ENCODE peak calls at places on chromosomes 6 and 20, in four cellular contexts. X, C, L and Z are unnamed samples.

GRCh38 chr20:20668639-20669038 is 43.8 kb downstream of the RALGAPA2 start:
- DNase-seq in X (no peak), C (no peak), L (peak; percentile 81), Z (no peak)

GRCh38 chr6:42204768-42205282 is 10.1 kb upstream of the GUCA1B start:
- DNase-seq in X (no peak), C (no peak), L (no peak), Z (no peak)

GRCh38 chr6:28648035-28648877 is 122.6 kb downstream of the GPX5 start:
- DNase-seq in X (no peak), C (no peak), L (peak; percentile 86), Z (no peak)

GRCh38 chr6:161838306-161839035 is 564.6 kb upstream of the AGPAT4 start:
- DNase-seq in X (peak; percentile 42), C (no peak), L (no peak), Z (no peak)

GRCh38 chr6:167510648-167511047 is 185.8 kb downstream of the TTLL2 start:
- DNase-seq in X (no peak), C (no peak), L (no peak), Z (no peak)

GRCh38 chr20:63680857-63681608 is 15.4 kb upstream of the TNFRSF6B start:
- DNase-seq in X (no peak), C (no peak), L (no peak), Z (no peak)

GRCh38 chr6:16182428-16182827 is 53.5 kb downstream of the MYLIP start:
- DNase-seq in X (no peak), C (no peak), L (no peak), Z (no peak)

GRCh38 chr6:157895585-157895984 is 72.5 kb downstream of the SNX9 start:
- DNase-seq in X (no peak), C (no peak), L (no peak), Z (no peak)

GRCh38 chr20:8299921-8300320 is 167.9 kb downstream of the PLCB1 start:
- DNase-seq in X (no peak), C (no peak), L (no peak), Z (no peak)

GRCh38 chr6:29865648-29866047 is 38.0 kb downstream of the HLA-G start:
- DNase-seq in X (no peak), C (no peak), L (no peak), Z (no peak)

GRCh38 chr6:46410330-46410953 is 80.8 kb downstream of the RCAN2 start:
- DNase-seq in X (no peak), C (no peak), L (peak; percentile 48), Z (no peak)

GRCh38 chr6:4620284-4621228 is 155.6 kb upstream of the CDYL start:
- DNase-seq in X (no peak), C (no peak), L (no peak), Z (no peak)

GRCh38 chr20:34984756-34985261 is 29.1 kb downstream of the MYH7B start:
- DNase-seq in X (no peak), C (no peak), L (no peak), Z (no peak)

GRCh38 chr6:62150048-62150663 is 135.9 kb downstream of the KHDRBS2 start:
- DNase-seq in X (no peak), C (no peak), L (peak; percentile 58), Z (no peak)

GRCh38 chr6:119350202-119351004 is 842 bp upstream of the MAN1A1 start:
- DNase-seq in X (no peak), C (no peak), L (peak; percentile 14), Z (peak; percentile 22)

GRCh38 chr20:37651932-37652331 is 41.9 kb upstream of the CTNNBL1 start:
- DNase-seq in X (peak; percentile 71), C (no peak), L (peak; percentile 69), Z (peak; percentile 31)

GRCh38 chr20:53077373-53078205 is 105.4 kb downstream of the TSHZ2 start:
- DNase-seq in X (peak; percentile 33), C (no peak), L (no peak), Z (no peak)

GRCh38 chr6:34055223-34055933 is 90.5 kb downstream of the GRM4 start:
- DNase-seq in X (peak; percentile 62), C (peak; percentile 20), L (peak; percentile 83), Z (peak; percentile 63)

GRCh38 chr6:129890164-129890563 is 29.0 kb upstream of the TMEM244 start:
- DNase-seq in X (no peak), C (no peak), L (peak; percentile 24), Z (no peak)

GRCh38 chr20:4073852-4074741 is 58.7 kb upstream of the RNF24 start:
- DNase-seq in X (no peak), C (no peak), L (peak; percentile 16), Z (no peak)

GRCh38 chr6:162056745-162057144 is 670.8 kb downstream of the PRKN start:
- DNase-seq in X (no peak), C (no peak), L (peak; percentile 16), Z (no peak)

GRCh38 chr6:134173007-134173690 is 120.7 kb upstream of the SLC2A12 start:
- DNase-seq in X (no peak), C (no peak), L (no peak), Z (no peak)

GRCh38 chr20:49877254-49877990 is 37.9 kb downstream of the SPATA2 start:
- DNase-seq in X (no peak), C (no peak), L (no peak), Z (no peak)

GRCh38 chr20:14481863-14482262 is 144.5 kb upstream of the FLRT3 start:
- DNase-seq in X (no peak), C (no peak), L (no peak), Z (no peak)

GRCh38 chr6:33717857-33718552 is 6.5 kb upstream of the UQCC2 start:
- DNase-seq in X (peak; percentile 66), C (no peak), L (no peak), Z (no peak)

GRCh38 chr20:1810926-1811620 is 84.1 kb upstream of the SIRPA start:
- DNase-seq in X (no peak), C (peak; percentile 92), L (peak; percentile 84), Z (no peak)

GRCh38 chr6:106715922-106716321 is 86.5 kb downstream of the QRSL1 start:
- DNase-seq in X (no peak), C (peak; percentile 72), L (no peak), Z (no peak)

GRCh38 chr6:100549406-100550167 is 84.9 kb upstream of the SIM1 start:
- DNase-seq in X (no peak), C (no peak), L (no peak), Z (no peak)

GRCh38 chr6:95679981-95680380 is 102.6 kb downstream of the MANEA start:
- DNase-seq in X (no peak), C (no peak), L (no peak), Z (no peak)

GRCh38 chr6:15816661-15817060 is 153.8 kb upstream of the DTNBP1 start:
- DNase-seq in X (no peak), C (no peak), L (no peak), Z (no peak)

GRCh38 chr6:41371992-41372525 is 36.7 kb downstream of the NCR2 start:
- DNase-seq in X (peak; percentile 46), C (no peak), L (no peak), Z (no peak)

GRCh38 chr6:111576302-111576701 is 29.4 kb downstream of the TRAF3IP2 start:
- DNase-seq in X (no peak), C (no peak), L (peak; percentile 78), Z (no peak)

GRCh38 chr20:40189621-40190020 is 499.4 kb downstream of the MAFB start:
- DNase-seq in X (no peak), C (no peak), L (no peak), Z (no peak)

GRCh38 chr6:4608361-4609115 is 167.7 kb upstream of the CDYL start:
- DNase-seq in X (no peak), C (no peak), L (no peak), Z (no peak)

GRCh38 chr20:8221887-8222419 is 89.9 kb downstream of the PLCB1 start:
- DNase-seq in X (no peak), C (no peak), L (no peak), Z (no peak)

GRCh38 chr20:62606551-62607201 is 35.6 kb upstream of the SLCO4A1 start:
- DNase-seq in X (peak; percentile 69), C (no peak), L (peak; percentile 95), Z (peak; percentile 28)

GRCh38 chr20:6692566-6693168 is 74.8 kb upstream of the BMP2 start:
- DNase-seq in X (no peak), C (no peak), L (peak; percentile 19), Z (peak; percentile 26)

GRCh38 chr20:50594591-50595432 is 84.6 kb downstream of the PTPN1 start:
- DNase-seq in X (no peak), C (no peak), L (peak; percentile 21), Z (no peak)

DNA sequence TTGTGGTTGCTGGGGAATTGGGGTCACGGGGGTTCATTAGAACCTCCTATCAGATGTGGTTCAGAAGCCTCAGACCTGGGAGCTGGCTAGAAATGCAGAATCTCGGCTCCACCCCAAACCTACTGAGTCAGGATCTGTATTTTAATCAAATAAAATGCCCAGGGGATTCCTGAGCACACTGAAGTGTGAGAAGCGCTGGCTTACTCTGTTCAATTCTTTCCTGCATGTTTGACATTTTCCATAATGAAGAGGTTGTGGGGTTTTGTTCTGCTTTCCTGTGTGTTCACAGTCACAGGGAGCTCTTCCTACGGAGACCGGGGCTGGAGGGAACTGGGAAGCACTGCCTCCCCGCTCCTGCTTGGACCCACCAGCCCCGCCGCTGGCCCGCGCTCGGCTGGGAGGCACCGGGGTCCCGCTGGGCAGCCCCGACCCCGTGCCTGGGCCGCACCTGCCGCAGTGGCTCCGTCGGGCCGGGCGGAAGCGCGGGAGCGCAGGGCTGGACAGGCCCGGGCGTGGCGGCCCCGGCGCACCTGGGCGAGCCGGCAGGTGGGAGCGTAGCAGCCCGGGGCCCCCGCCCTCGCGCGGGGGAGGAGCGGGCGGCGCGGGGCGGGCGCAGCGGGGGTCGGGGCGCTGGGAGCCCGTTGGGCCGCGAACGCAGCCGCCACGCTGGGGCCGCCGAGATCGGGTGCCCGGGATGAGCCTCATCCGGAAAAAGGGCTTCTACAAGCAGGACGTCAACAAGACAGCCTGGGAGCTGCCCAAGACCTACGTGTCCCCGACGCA is at the start of gene MAPK13:
- DNase-seq in X (peak; percentile 66), C (no peak), L (no peak), Z (peak; percentile 74)
- TF ChIP-seq POLR2A in X (no peak), C (no peak), L (no peak), Z (no peak)

GRCh38 chr20:55650609-55651228 is 354.6 kb downstream of the CBLN4 start:
- DNase-seq in X (no peak), C (no peak), L (no peak), Z (no peak)
- TF ChIP-seq POLR2A in X (no peak), C (no peak), L (no peak), Z (no peak)

DNA sequence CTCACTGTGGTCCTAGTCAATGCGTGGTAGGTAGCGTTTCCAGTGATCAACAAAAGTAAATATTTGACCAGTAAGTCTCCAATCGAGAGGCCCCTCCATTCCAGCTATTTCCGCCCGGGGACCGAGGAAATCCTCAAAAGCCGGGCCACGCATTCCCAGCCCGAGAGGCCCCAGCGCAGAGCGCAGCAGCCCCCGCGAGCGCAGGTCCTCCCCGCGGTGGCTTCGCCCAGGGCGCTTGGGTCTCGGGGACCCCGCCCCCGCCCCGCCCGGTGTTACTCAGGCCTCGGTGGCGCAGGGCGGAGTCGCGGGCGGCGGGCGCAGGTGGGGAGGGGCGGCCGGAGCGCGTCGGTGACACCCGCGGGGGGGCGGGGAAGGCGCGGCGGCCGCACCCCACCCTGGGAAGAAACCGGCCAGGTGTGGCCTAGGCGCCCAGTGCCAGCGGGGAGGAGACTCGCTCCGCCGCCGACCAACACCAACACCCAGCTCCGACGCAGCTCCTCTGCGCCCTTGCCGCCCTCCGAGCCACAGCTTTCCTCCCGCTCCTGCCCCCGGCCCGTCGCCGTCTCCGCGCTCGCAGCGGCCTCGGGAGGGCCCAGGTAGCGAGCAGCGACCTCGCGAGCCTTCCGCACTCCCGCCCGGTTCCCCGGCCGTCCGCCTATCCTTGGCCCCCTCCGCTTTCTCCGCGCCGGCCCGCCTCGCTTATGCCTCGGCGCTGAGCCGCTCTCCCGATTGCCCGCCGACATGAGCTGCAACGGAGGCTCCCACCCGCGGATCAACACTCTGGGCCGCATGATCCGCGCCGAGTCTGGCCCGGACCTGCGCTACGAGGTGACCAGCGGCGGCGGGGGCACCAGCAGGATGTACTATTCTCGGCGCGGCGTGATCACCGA is at the start of gene DSP:
- DNase-seq in X (peak; percentile 89), C (peak; percentile 75), L (peak; percentile 61), Z (peak; percentile 90)
- TF ChIP-seq POLR2A in X (peak; percentile 82), C (peak; percentile 40), L (no peak), Z (peak; percentile 98)

GRCh38 chr6:315226-315625 is 22.9 kb downstream of the DUSP22 start:
- DNase-seq in X (no peak), C (no peak), L (no peak), Z (no peak)
- TF ChIP-seq POLR2A in X (no peak), C (no peak), L (no peak), Z (no peak)